ENCODE peak calls at places on chromosomes 5 and 9, in five cellular contexts. E, J, B, L and W are unnamed samples.

GRCh38 chr5:102666164-102666951 is 88.7 kb upstream of the PAM start:
- DNase-seq in E (no peak), J (no peak), B (peak; percentile 26), L (peak; percentile 66), W (no peak)

GRCh38 chr5:172715931-172716682 is 54.9 kb downstream of the DUSP1 start:
- DNase-seq in E (no peak), J (no peak), B (no peak), L (no peak), W (no peak)

GRCh38 chr5:75727931-75728330 is 10.7 kb upstream of the POC5 start:
- DNase-seq in E (no peak), J (no peak), B (no peak), L (no peak), W (no peak)

GRCh38 chr9:9536481-9536880 is 1076.3 kb downstream of the PTPRD start:
- DNase-seq in E (no peak), J (no peak), B (no peak), L (no peak), W (no peak)

GRCh38 chr9:129496187-129497063 is 124.5 kb downstream of the C9orf50 start:
- DNase-seq in E (peak; percentile 99), J (peak; percentile 68), B (peak; percentile 96), L (peak; percentile 69), W (peak; percentile 95)

GRCh38 chr5:154254886-154255285 is 64.4 kb downstream of the GALNT10 start:
- DNase-seq in E (no peak), J (no peak), B (no peak), L (no peak), W (no peak)

GRCh38 chr9:19199012-19199411 is 31.5 kb upstream of the DENND4C start:
- DNase-seq in E (no peak), J (no peak), B (no peak), L (no peak), W (no peak)

GRCh38 chr5:145947581-145947980 is 11.2 kb downstream of the SH3RF2 start:
- DNase-seq in E (no peak), J (no peak), B (no peak), L (no peak), W (no peak)

GRCh38 chr5:109329296-109330252 is 80.2 kb downstream of the PJA2 start:
- DNase-seq in E (no peak), J (no peak), B (no peak), L (no peak), W (no peak)

GRCh38 chr5:95859327-95860060 is 37.0 kb upstream of the GLRX start:
- DNase-seq in E (no peak), J (no peak), B (no peak), L (no peak), W (no peak)

GRCh38 chr5:14347522-14347921 is 204.4 kb downstream of the TRIO start:
- DNase-seq in E (no peak), J (no peak), B (no peak), L (no peak), W (no peak)

GRCh38 chr9:85258823-85259370 is 482.9 kb downstream of the AGTPBP1 start:
- DNase-seq in E (peak; percentile 49), J (no peak), B (peak; percentile 68), L (peak; percentile 69), W (no peak)

GRCh38 chr5:172454355-172455086 is at the start of gene SH3PXD2B:
- DNase-seq in E (peak; percentile 83), J (peak; percentile 20), B (peak; percentile 73), L (peak; percentile 59), W (no peak)

GRCh38 chr5:115455241-115455640 is 89.3 kb downstream of the FEM1C start:
- DNase-seq in E (no peak), J (no peak), B (peak; percentile 19), L (no peak), W (no peak)

GRCh38 chr9:18268381-18268780 is 205.6 kb upstream of the ADAMTSL1 start:
- DNase-seq in E (no peak), J (no peak), B (no peak), L (no peak), W (no peak)

GRCh38 chr5:140266471-140267200 is 36.3 kb downstream of the PFDN1 start:
- DNase-seq in E (no peak), J (no peak), B (no peak), L (no peak), W (no peak)

GRCh38 chr9:107639426-107639825 is 149.9 kb upstream of the KLF4 start:
- DNase-seq in E (no peak), J (no peak), B (no peak), L (peak; percentile 7), W (no peak)

GRCh38 chr5:95221234-95221633 is 63.7 kb downstream of the MCTP1 start:
- DNase-seq in E (no peak), J (no peak), B (no peak), L (no peak), W (no peak)

GRCh38 chr5:10689391-10690081 is 71.5 kb downstream of the DAP start:
- DNase-seq in E (no peak), J (no peak), B (no peak), L (no peak), W (no peak)

GRCh38 chr9:27565669-27566068 is 7.6 kb downstream of the C9orf72 start:
- DNase-seq in E (no peak), J (no peak), B (no peak), L (no peak), W (no peak)

GRCh38 chr5:16453609-16454008 is 12.0 kb downstream of the ZNF622 start:
- DNase-seq in E (no peak), J (no peak), B (no peak), L (no peak), W (no peak)

GRCh38 chr9:133771486-133772482 is 33.6 kb upstream of the SARDH start:
- DNase-seq in E (peak; percentile 27), J (no peak), B (peak; percentile 22), L (no peak), W (no peak)

GRCh38 chr5:131286400-131286715 is 22.5 kb downstream of the CDC42SE2 start:
- DNase-seq in E (no peak), J (no peak), B (no peak), L (no peak), W (no peak)

GRCh38 chr9:121852241-121852640 is 200.8 kb downstream of the DAB2IP start:
- DNase-seq in E (no peak), J (no peak), B (no peak), L (no peak), W (no peak)

GRCh38 chr9:131274674-131275331 is 1.5 kb downstream of the FAM78A start:
- DNase-seq in E (peak; percentile 75), J (no peak), B (no peak), L (no peak), W (no peak)